ENCODE peak calls at places on chromosomes 3 and 15, in eight cellular contexts. M, W, R, O, C, L, D and G are unnamed samples.

GRCh38 chr15:83734487-83734886 is 80.6 kb downstream of the ADAMTSL3 start:
- DNase-seq in M (no peak), W (no peak), R (no peak), O (no peak), C (peak), L (peak), D (peak), G (peak)

GRCh38 chr3:69181592-69182211 is 59.3 kb upstream of the LMOD3 start:
- DNase-seq in M (peak), W (no peak), R (no peak), O (no peak), C (no peak), L (peak), D (peak), G (peak)

GRCh38 chr15:60392601-60392985 is 5.2 kb downstream of the ANXA2 start:
- DNase-seq in M (peak), W (no peak), R (no peak), O (no peak), C (no peak), L (peak), D (no peak), G (peak)

GRCh38 chr3:191210032-191210431 is 11.0 kb downstream of the OSTN start:
- DNase-seq in M (no peak), W (no peak), R (no peak), O (no peak), C (no peak), L (no peak), D (no peak), G (no peak)

GRCh38 chr3:150407818-150408231 is 273 bp upstream of the TSC22D2 start:
- DNase-seq in M (no peak), W (no peak), R (no peak), O (peak), C (no peak), L (peak), D (no peak), G (peak)

GRCh38 chr3:125165189-125165947 is 47.2 kb downstream of the SLC12A8 start:
- DNase-seq in M (peak), W (peak), R (no peak), O (peak), C (peak), L (peak), D (peak), G (no peak)

GRCh38 chr3:55623786-55624185 is 136.7 kb upstream of the WNT5A start:
- DNase-seq in M (no peak), W (no peak), R (no peak), O (no peak), C (no peak), L (peak), D (no peak), G (peak)

GRCh38 chr3:118526758-118527526 is 507.7 kb downstream of the IGSF11 start:
- DNase-seq in M (no peak), W (no peak), R (no peak), O (no peak), C (no peak), L (no peak), D (no peak), G (no peak)

GRCh38 chr3:99663981-99664380 is 25.6 kb downstream of the COL8A1 start:
- DNase-seq in M (no peak), W (no peak), R (no peak), O (no peak), C (no peak), L (no peak), D (no peak), G (no peak)

GRCh38 chr3:151866711-151867410 is 6.6 kb upstream of the SUCNR1 start:
- DNase-seq in M (peak), W (no peak), R (no peak), O (no peak), C (no peak), L (no peak), D (no peak), G (no peak)

GRCh38 chr3:187072102-187072501 is 67.2 kb downstream of the RPL39L start:
- DNase-seq in M (no peak), W (no peak), R (no peak), O (no peak), C (no peak), L (no peak), D (no peak), G (no peak)
- TF ChIP-seq CTCF in M (no peak), W (no peak), R (no peak), O (no peak), C (no peak), L (no peak), D (no peak), G (no peak)

GRCh38 chr3:185822221-185822956 is 2.5 kb downstream of the IGF2BP2 start:
- DNase-seq in M (peak), W (no peak), R (no peak), O (no peak), C (no peak), L (peak), D (no peak), G (peak)

GRCh38 chr3:185822957-185823279 is 1.9 kb downstream of the IGF2BP2 start:
- DNase-seq in M (no peak), W (no peak), R (no peak), O (no peak), C (no peak), L (no peak), D (no peak), G (no peak)

GRCh38 chr3:185824051-185824466 is 783 bp downstream of the IGF2BP2 start:
- DNase-seq in M (no peak), W (peak), R (no peak), O (peak), C (peak), L (peak), D (peak), G (peak)

GRCh38 chr3:185824467-185825378 is at the start of gene IGF2BP2:
- DNase-seq in M (peak), W (peak), R (no peak), O (peak), C (peak), L (peak), D (peak), G (peak)

GRCh38 chr3:185823280-185824044 is 1.4 kb downstream of the IGF2BP2 start:
- DNase-seq in M (peak), W (peak), R (no peak), O (peak), C (peak), L (peak), D (peak), G (peak)
- TF ChIP-seq CTCF in M (peak), W (no peak), R (peak), O (no peak), C (no peak), L (peak), D (peak), G (no peak)

GRCh38 chr3:25678581-25678980 is 13.9 kb upstream of the TOP2B start:
- DNase-seq in M (no peak), W (no peak), R (no peak), O (no peak), C (no peak), L (no peak), D (no peak), G (no peak)

GRCh38 chr3:25679642-25680302 is 15.1 kb upstream of the TOP2B start:
- DNase-seq in M (no peak), W (no peak), R (no peak), O (no peak), C (no peak), L (no peak), D (no peak), G (no peak)

GRCh38 chr3:25674670-25675069 is 10.0 kb upstream of the TOP2B start:
- DNase-seq in M (no peak), W (no peak), R (no peak), O (no peak), C (no peak), L (no peak), D (no peak), G (no peak)

GRCh38 chr3:25679166-25679565 is 14.5 kb upstream of the TOP2B start:
- DNase-seq in M (no peak), W (no peak), R (no peak), O (no peak), C (no peak), L (no peak), D (no peak), G (no peak)

GRCh38 chr3:25677121-25677520 is 12.4 kb upstream of the TOP2B start:
- DNase-seq in M (no peak), W (no peak), R (no peak), O (no peak), C (no peak), L (no peak), D (no peak), G (no peak)
- TF ChIP-seq CTCF in M (no peak), W (no peak), R (no peak), O (no peak), C (no peak), L (no peak), D (no peak), G (no peak)

GRCh38 chr15:80325206-80325605 is 73.2 kb upstream of the CTXND1 start:
- DNase-seq in M (no peak), W (no peak), R (no peak), O (no peak), C (no peak), L (no peak), D (no peak), G (no peak)

GRCh38 chr15:80317389-80318169 is 65.6 kb upstream of the CTXND1 start:
- DNase-seq in M (peak), W (no peak), R (peak), O (no peak), C (no peak), L (peak), D (no peak), G (peak)

GRCh38 chr15:80328496-80328895 is 75.7 kb upstream of the ARNT2 start:
- DNase-seq in M (no peak), W (no peak), R (no peak), O (no peak), C (no peak), L (no peak), D (no peak), G (no peak)

DNA sequence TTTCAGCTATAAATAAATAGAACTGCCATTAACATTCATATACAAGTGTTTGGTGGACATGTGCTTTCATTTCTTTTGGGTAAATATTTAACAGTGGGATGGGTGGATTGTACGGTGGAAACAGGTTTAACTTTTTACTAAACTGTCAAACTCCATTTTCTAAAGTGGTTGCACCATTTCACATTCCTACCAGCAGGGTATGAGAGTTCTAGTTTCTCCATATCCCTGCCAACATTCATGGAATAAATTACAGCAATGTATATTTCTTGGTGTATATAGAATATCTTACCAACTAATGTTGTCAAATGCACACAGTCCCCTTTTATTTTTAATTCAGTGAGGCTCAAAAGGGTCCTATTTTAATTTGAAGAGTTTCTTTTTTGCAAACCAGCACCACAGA is 71.3 kb upstream of the CTXND1 start:
- DNase-seq in M (peak), W (no peak), R (no peak), O (no peak), C (no peak), L (peak), D (no peak), G (peak)
- TF ChIP-seq CTCF in M (no peak), W (no peak), R (peak), O (no peak), C (no peak), L (peak), D (peak), G (peak)

GRCh38 chr3:172092658-172093057 is 53.3 kb downstream of the FNDC3B start:
- DNase-seq in M (no peak), W (no peak), R (no peak), O (no peak), C (no peak), L (no peak), D (no peak), G (no peak)

GRCh38 chr3:172098698-172099494 is 59.5 kb downstream of the FNDC3B start:
- DNase-seq in M (no peak), W (no peak), R (no peak), O (no peak), C (peak), L (no peak), D (no peak), G (no peak)

GRCh38 chr3:172096881-172097420 is 57.6 kb downstream of the FNDC3B start:
- DNase-seq in M (peak), W (no peak), R (no peak), O (no peak), C (no peak), L (peak), D (no peak), G (peak)

GRCh38 chr3:172097585-172097984 is 58.2 kb downstream of the FNDC3B start:
- DNase-seq in M (no peak), W (no peak), R (no peak), O (no peak), C (no peak), L (no peak), D (no peak), G (no peak)

GRCh38 chr3:172094621-172095557 is 55.5 kb downstream of the FNDC3B start:
- DNase-seq in M (peak), W (no peak), R (no peak), O (no peak), C (no peak), L (peak), D (no peak), G (no peak)
- TF ChIP-seq CTCF in M (no peak), W (no peak), R (peak), O (no peak), C (no peak), L (peak), D (no peak), G (no peak)

GRCh38 chr3:129625071-129625874 is 18.8 kb upstream of the PLXND1 start:
- DNase-seq in M (no peak), W (peak), R (no peak), O (no peak), C (peak), L (peak), D (no peak), G (peak)
- TF ChIP-seq CTCF in M (peak), W (no peak), R (no peak), O (no peak), C (no peak), L (no peak), D (no peak), G (no peak)

DNA sequence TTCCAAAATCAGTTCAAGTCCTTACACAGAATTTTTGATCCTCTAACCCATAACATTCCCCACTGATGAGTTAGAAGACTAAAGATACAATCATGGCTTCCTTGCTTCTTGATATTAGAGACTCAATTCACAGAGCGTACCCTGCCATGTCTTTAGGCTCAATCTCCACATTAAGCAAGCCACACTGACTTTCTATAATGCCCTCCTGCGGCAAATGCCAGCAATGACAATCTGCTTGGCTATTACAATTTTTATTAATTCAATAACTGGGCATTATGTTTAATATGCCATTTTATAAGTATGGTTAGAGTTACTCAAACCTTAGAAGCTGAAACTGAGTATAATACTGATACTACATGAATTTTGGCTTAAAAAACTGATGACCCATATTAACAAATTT is 479.7 kb upstream of the NR2F2 start:
- DNase-seq in M (no peak), W (no peak), R (no peak), O (no peak), C (no peak), L (no peak), D (no peak), G (no peak)
- TF ChIP-seq CTCF in M (no peak), W (no peak), R (peak), O (no peak), C (no peak), L (no peak), D (no peak), G (no peak)

GRCh38 chr15:90291679-90292356 is 26.3 kb downstream of the NGRN start:
- DNase-seq in M (no peak), W (no peak), R (no peak), O (no peak), C (peak), L (peak), D (no peak), G (peak)

GRCh38 chr15:90295270-90295648 is 29.8 kb downstream of the NGRN start:
- DNase-seq in M (no peak), W (no peak), R (no peak), O (no peak), C (no peak), L (no peak), D (no peak), G (no peak)

GRCh38 chr15:90296996-90297395 is 31.5 kb downstream of the NGRN start:
- DNase-seq in M (no peak), W (no peak), R (no peak), O (no peak), C (no peak), L (no peak), D (no peak), G (no peak)

GRCh38 chr15:90294159-90294558 is 28.7 kb downstream of the NGRN start:
- DNase-seq in M (no peak), W (no peak), R (no peak), O (peak), C (no peak), L (no peak), D (no peak), G (no peak)

DNA sequence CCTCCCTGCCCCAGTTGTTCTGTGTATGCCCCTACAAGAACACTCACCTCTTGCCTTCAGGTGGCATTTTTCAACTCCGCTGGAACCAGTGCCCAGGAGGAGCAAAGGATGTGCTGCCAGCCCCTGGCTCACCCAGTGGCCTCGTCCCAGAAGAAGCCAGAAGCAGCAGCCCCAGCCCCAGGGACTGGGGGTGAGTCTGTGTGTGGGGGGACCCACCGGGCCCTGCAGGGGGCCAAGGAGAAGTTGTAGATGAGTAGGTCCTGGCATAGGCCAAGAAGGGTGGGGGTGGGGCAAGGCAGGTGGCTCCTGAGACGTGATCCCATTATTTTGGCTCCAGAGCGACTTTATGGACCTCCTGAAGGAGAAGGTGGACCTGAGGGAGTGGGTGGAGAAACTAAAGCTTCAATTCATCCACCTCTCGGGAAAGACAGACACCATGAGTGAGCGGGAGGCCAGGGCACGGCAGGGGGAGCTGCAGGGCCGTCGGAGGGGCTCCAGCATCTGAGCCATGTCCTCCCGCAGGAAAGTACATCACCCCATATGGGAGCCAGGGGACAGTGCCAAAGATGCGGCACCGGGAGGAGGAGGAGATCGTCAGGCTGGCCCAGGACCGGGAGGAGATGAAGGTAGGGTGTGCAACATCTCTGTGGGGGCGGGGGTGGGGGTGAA is 29.3 kb downstream of the NGRN start:
- DNase-seq in M (no peak), W (no peak), R (no peak), O (no peak), C (peak), L (no peak), D (no peak), G (no peak)
- TF ChIP-seq CTCF in M (peak), W (no peak), R (no peak), O (no peak), C (no peak), L (peak), D (no peak), G (no peak)

DNA sequence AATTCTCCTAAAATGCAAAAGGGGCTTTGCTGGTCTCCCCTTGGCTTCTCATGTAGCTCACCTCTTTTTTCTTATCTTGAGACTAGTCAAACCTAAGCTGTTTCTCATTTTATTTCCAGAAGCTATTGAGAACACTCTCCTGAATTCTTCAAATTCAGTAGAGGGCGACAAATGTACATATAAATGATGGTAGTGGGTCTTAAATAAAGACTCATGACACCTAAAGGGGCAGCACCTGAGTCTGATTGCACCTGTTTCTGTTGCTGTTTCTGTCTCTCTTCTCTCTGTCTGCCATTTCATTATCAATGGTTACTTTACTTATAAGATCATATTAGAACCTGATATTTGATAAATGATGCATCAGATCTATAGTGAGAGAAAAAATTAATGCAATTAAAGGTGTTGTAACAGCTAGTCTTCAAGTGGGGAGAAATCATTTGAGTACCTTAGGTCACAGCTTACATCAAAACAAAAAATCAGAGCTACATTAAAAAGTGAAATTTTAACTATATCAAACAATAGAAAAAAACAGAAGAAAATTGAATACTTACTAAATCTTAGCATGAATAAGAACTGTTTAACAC is 7.0 kb downstream of the ADIPOQ start:
- DNase-seq in M (peak), W (no peak), R (no peak), O (no peak), C (no peak), L (peak), D (no peak), G (peak)
- TF ChIP-seq CTCF in M (peak), W (peak), R (peak), O (peak), C (no peak), L (peak), D (peak), G (peak)

GRCh38 chr3:183829466-183829865 is 4.1 kb upstream of the MAP6D1 start:
- DNase-seq in M (no peak), W (no peak), R (no peak), O (no peak), C (no peak), L (no peak), D (no peak), G (no peak)
- TF ChIP-seq CTCF in M (no peak), W (no peak), R (no peak), O (no peak), C (no peak), L (no peak), D (no peak), G (no peak)